ENCODE peak calls at places on chromosomes 6 and 20, in ten cellular contexts. O is IMR-90, Q is GM23248, H is fibroblast of lung, G is H1, Y is H9, J is HepG2, M is HCT116, Z is PC-3, D is mesenchymal stem cell. A is an unnamed sample.

GRCh38 chr6:38413097-38413800 is 226.5 kb downstream of the BTBD9 start:
- DNase-seq in O (no peak), Q (peak; percentile 13), H (no peak), G (no peak), Y (no peak), J (no peak), M (no peak), Z (no peak), D (no peak), A (no peak)

GRCh38 chr20:38617011-38617829 is 15.6 kb downstream of the ARHGAP40 start:
- DNase-seq in O (peak; percentile 36), Q (peak; percentile 53), H (peak; percentile 79), G (no peak), Y (peak; percentile 65), J (peak; percentile 33), M (no peak), Z (peak; percentile 85), D (peak; percentile 8), A (no peak)

GRCh38 chr6:82040405-82041221 is 206.9 kb downstream of the IBTK start:
- DNase-seq in O (peak; percentile 59), Q (peak; percentile 76), H (peak; percentile 48), G (peak; percentile 56), Y (peak; percentile 60), J (peak; percentile 46), M (peak; percentile 42), Z (peak; percentile 68), D (peak; percentile 66), A (peak; percentile 67)

GRCh38 chr20:1415667-1416468 is 23.0 kb upstream of the FKBP1A start:
- DNase-seq in O (peak; percentile 97), Q (peak; percentile 99), H (peak; percentile 98), G (no peak), Y (no peak), J (peak; percentile 91), M (peak; percentile 97), Z (peak; percentile 99), D (peak; percentile 99), A (no peak)

GRCh38 chr6:32940656-32941411 is at the start of gene HLA-DMB:
- DNase-seq in O (peak; percentile 73), Q (peak; percentile 80), H (peak; percentile 64), G (peak; percentile 62), Y (peak; percentile 72), J (peak; percentile 49), M (peak; percentile 75), Z (peak; percentile 82), D (peak; percentile 82), A (peak; percentile 94)

GRCh38 chr20:9114709-9115108 is 45.8 kb downstream of the PLCB4 start:
- DNase-seq in O (no peak), Q (no peak), H (no peak), G (no peak), Y (no peak), J (no peak), M (no peak), Z (no peak), D (no peak), A (no peak)

GRCh38 chr6:109720336-109720735 is 29.2 kb downstream of the FIG4 start:
- DNase-seq in O (no peak), Q (no peak), H (no peak), G (no peak), Y (no peak), J (no peak), M (no peak), Z (no peak), D (no peak), A (no peak)

GRCh38 chr20:37991506-37992302 is 41.6 kb downstream of the TTI1 start:
- DNase-seq in O (no peak), Q (no peak), H (no peak), G (no peak), Y (no peak), J (no peak), M (no peak), Z (no peak), D (no peak), A (no peak)

GRCh38 chr6:9002833-9003232 is 567.5 kb upstream of the SLC35B3 start:
- DNase-seq in O (no peak), Q (no peak), H (no peak), G (no peak), Y (no peak), J (no peak), M (no peak), Z (no peak), D (no peak), A (no peak)

GRCh38 chr20:57579898-57580447 is 19.1 kb downstream of the PCK1 start:
- DNase-seq in O (no peak), Q (peak; percentile 30), H (peak; percentile 28), G (no peak), Y (no peak), J (no peak), M (no peak), Z (no peak), D (no peak), A (no peak)

GRCh38 chr6:4635666-4636065 is 140.5 kb upstream of the CDYL start:
- DNase-seq in O (peak; percentile 48), Q (peak; percentile 58), H (no peak), G (no peak), Y (no peak), J (no peak), M (no peak), Z (no peak), D (no peak), A (no peak)

GRCh38 chr6:73514746-73515110 is 6.1 kb downstream of the EEF1A1 start:
- DNase-seq in O (peak; percentile 34), Q (peak; percentile 32), H (no peak), G (no peak), Y (peak; percentile 57), J (no peak), M (no peak), Z (no peak), D (peak; percentile 29), A (peak; percentile 77)

GRCh38 chr20:63481503-63481902 is 9.0 kb upstream of the KCNQ2 start:
- DNase-seq in O (no peak), Q (no peak), H (no peak), G (no peak), Y (no peak), J (no peak), M (no peak), Z (no peak), D (no peak), A (no peak)

GRCh38 chr6:70706491-70707123 is 38.9 kb downstream of the SMAP1 start:
- DNase-seq in O (peak; percentile 58), Q (peak; percentile 65), H (peak; percentile 19), G (no peak), Y (no peak), J (peak; percentile 20), M (peak; percentile 26), Z (peak; percentile 71), D (peak; percentile 47), A (peak; percentile 82)

GRCh38 chr6:143536461-143536865 is 24.9 kb upstream of the FUCA2 start:
- DNase-seq in O (peak; percentile 33), Q (peak; percentile 75), H (peak; percentile 45), G (peak; percentile 75), Y (peak; percentile 55), J (no peak), M (no peak), Z (peak; percentile 45), D (peak; percentile 35), A (no peak)
- H2AFZ ChIP-seq in O (peak overlapping the region; percentile 89), Q (peak overlapping the region; percentile 85), H (peak overlapping the region; percentile 50), G (no peak overlapping the region), Y (no peak overlapping the region), J (no peak overlapping the region), M (no peak overlapping the region), Z (peak overlapping the region; percentile 95), D (peak overlapping the region; percentile 76), A (peak overlapping the region; percentile 60)

GRCh38 chr6:26743941-26744699 is 84.6 kb upstream of the ZNF322 start:
- DNase-seq in O (no peak), Q (peak; percentile 14), H (no peak), G (peak; percentile 60), Y (peak; percentile 39), J (no peak), M (no peak), Z (no peak), D (no peak), A (no peak)
- H3K27ac ChIP-seq in O (no peak overlapping the region), Q (no peak overlapping the region), H (no peak overlapping the region), G (no peak overlapping the region), Y (no peak overlapping the region), J (no peak overlapping the region), M (no peak overlapping the region), Z (no peak overlapping the region), D (peak overlapping the region; percentile 54), A (no peak overlapping the region)

DNA sequence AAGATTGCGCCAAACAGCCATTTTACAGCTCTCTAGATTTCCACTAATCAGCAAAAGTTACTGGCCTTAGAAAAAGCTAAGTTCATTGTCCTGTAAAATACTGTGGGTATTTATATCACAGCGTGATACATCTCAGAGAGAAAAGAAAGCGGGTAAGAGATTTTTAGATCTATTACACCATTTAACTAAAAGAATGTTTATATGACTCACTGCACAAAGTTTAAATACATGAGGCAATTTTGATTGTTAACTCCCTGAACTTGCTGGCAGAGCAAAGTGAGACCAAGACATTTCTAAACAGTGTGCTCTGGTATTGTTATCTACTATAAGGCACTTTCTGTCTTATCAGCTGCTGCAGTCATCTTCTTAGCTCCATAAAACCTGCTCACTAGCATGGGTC is 314.3 kb downstream of the EPHA7 start:
- DNase-seq in O (peak; percentile 60), Q (no peak), H (peak; percentile 67), G (no peak), Y (no peak), J (no peak), M (no peak), Z (peak; percentile 11), D (peak; percentile 90), A (no peak)
- H3K9ac ChIP-seq in O (no peak overlapping the region), Q (no peak overlapping the region), H (no peak overlapping the region), G (no peak overlapping the region), Y (no peak overlapping the region), J (no peak overlapping the region), M (no peak overlapping the region), Z (no peak overlapping the region), D (no peak overlapping the region), A (no peak overlapping the region)

DNA sequence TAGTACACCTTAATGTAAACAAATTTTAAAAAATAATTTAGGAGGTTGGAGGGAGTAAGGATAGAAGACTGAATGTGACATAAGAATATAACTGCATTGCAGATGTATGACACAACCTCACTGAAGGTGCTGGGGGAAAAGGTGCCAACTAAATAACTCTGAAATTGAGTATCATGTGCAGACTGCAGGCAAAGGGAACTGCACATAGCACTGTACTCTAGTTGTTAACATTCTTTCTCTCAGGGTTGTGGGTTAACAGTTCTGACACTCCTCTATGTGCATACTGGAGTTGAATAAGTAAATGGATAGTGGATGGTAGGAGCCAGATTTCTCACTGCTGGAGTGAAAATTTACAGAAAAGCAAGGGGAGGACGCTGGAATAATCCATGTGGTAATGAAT is 451.9 kb upstream of the CDH4 start:
- DNase-seq in O (no peak), Q (no peak), H (no peak), G (no peak), Y (no peak), J (no peak), M (no peak), Z (no peak), D (no peak), A (no peak)
- H2AFZ ChIP-seq in O (no peak overlapping the region), Q (no peak overlapping the region), H (no peak overlapping the region), G (no peak overlapping the region), Y (no peak overlapping the region), J (no peak overlapping the region), M (no peak overlapping the region), Z (no peak overlapping the region), D (no peak overlapping the region), A (no peak overlapping the region)